ENCODE peak calls at places on chromosomes 3 and 15, in eight cellular contexts. A, S, D, Y, I, H, T and G are unnamed samples.

GRCh38 chr15:97652700-97653167 is 307.8 kb upstream of the ARRDC4 start:
- DNase-seq in A (no peak), S (peak), D (no peak), Y (no peak), I (no peak), H (no peak), T (no peak), G (no peak)

GRCh38 chr3:119600732-119601131 is 3.0 kb downstream of the PLA1A start:
- DNase-seq in A (peak), S (peak), D (no peak), Y (no peak), I (no peak), H (no peak), T (peak), G (no peak)

GRCh38 chr3:42066516-42067181 is 24.5 kb upstream of the TRAK1 start:
- DNase-seq in A (no peak), S (peak), D (no peak), Y (no peak), I (no peak), H (no peak), T (no peak), G (no peak)

GRCh38 chr3:66656608-66657007 is 155.8 kb upstream of the LRIG1 start:
- DNase-seq in A (no peak), S (no peak), D (no peak), Y (no peak), I (no peak), H (no peak), T (no peak), G (no peak)

GRCh38 chr3:36417237-36417636 is 36.9 kb downstream of the STAC start:
- DNase-seq in A (no peak), S (no peak), D (no peak), Y (no peak), I (no peak), H (no peak), T (no peak), G (no peak)

GRCh38 chr3:123421353-123422174 is 27.3 kb downstream of the ADCY5 start:
- DNase-seq in A (no peak), S (no peak), D (no peak), Y (no peak), I (no peak), H (no peak), T (no peak), G (no peak)

GRCh38 chr3:57856675-57857074 is 100.6 kb downstream of the SLMAP start:
- DNase-seq in A (no peak), S (no peak), D (no peak), Y (no peak), I (no peak), H (no peak), T (no peak), G (no peak)

GRCh38 chr3:129942296-129942695 is 32.2 kb upstream of the TRH start:
- DNase-seq in A (peak), S (peak), D (no peak), Y (peak), I (peak), H (peak), T (peak), G (peak)

GRCh38 chr3:45309876-45310275 is 78.5 kb upstream of the LARS2 start:
- DNase-seq in A (no peak), S (no peak), D (no peak), Y (no peak), I (no peak), H (no peak), T (no peak), G (no peak)

GRCh38 chr3:46506526-46506925 is 8.8 kb downstream of the RTP3 start:
- DNase-seq in A (no peak), S (no peak), D (no peak), Y (no peak), I (no peak), H (no peak), T (no peak), G (no peak)

GRCh38 chr3:170848294-170848917 is 21.6 kb downstream of the RPL22L1 start:
- DNase-seq in A (no peak), S (no peak), D (no peak), Y (peak), I (no peak), H (no peak), T (no peak), G (no peak)

GRCh38 chr3:35664460-35664919 is 25.2 kb downstream of the ARPP21 start:
- DNase-seq in A (no peak), S (peak), D (no peak), Y (peak), I (peak), H (no peak), T (no peak), G (no peak)

GRCh38 chr3:127760361-127760760 is 62.0 kb downstream of the MGLL start:
- DNase-seq in A (no peak), S (no peak), D (no peak), Y (no peak), I (no peak), H (no peak), T (no peak), G (no peak)

GRCh38 chr3:172305552-172305951 is 142.7 kb downstream of the GHSR start:
- DNase-seq in A (no peak), S (no peak), D (no peak), Y (peak), I (no peak), H (no peak), T (no peak), G (no peak)

GRCh38 chr3:177589041-177589650 is 391.9 kb upstream of the TBL1XR1 start:
- DNase-seq in A (no peak), S (no peak), D (no peak), Y (no peak), I (no peak), H (no peak), T (no peak), G (no peak)

GRCh38 chr15:90871716-90872480 is 3.5 kb downstream of the FURIN start:
- DNase-seq in A (no peak), S (peak), D (no peak), Y (no peak), I (no peak), H (no peak), T (no peak), G (peak)

GRCh38 chr3:180306691-180307090 is 270.0 kb upstream of the PEX5L start:
- DNase-seq in A (no peak), S (no peak), D (no peak), Y (peak), I (no peak), H (no peak), T (no peak), G (no peak)

GRCh38 chr15:70029297-70029701 is 68.4 kb downstream of the TLE3 start:
- DNase-seq in A (no peak), S (no peak), D (no peak), Y (no peak), I (no peak), H (no peak), T (no peak), G (no peak)

GRCh38 chr3:48919215-48920138 is 835 bp downstream of the ARIH2 start:
- DNase-seq in A (peak), S (peak), D (peak), Y (peak), I (no peak), H (peak), T (peak), G (peak)

GRCh38 chr15:80310776-80311175 is 58.8 kb upstream of the CTXND1 start:
- DNase-seq in A (no peak), S (no peak), D (no peak), Y (peak), I (no peak), H (no peak), T (no peak), G (no peak)

GRCh38 chr3:25582242-25582641 is 82.5 kb downstream of the TOP2B start:
- DNase-seq in A (peak), S (peak), D (no peak), Y (peak), I (no peak), H (no peak), T (no peak), G (no peak)

GRCh38 chr15:70348581-70349344 is 251.0 kb upstream of the TLE3 start:
- DNase-seq in A (no peak), S (no peak), D (no peak), Y (no peak), I (peak), H (peak), T (no peak), G (no peak)

GRCh38 chr3:149479621-149480325 is 5.3 kb downstream of the TM4SF4 start:
- DNase-seq in A (no peak), S (no peak), D (no peak), Y (peak), I (no peak), H (no peak), T (no peak), G (no peak)

GRCh38 chr3:161096771-161097367 is 8.3 kb downstream of the B3GALNT1 start:
- DNase-seq in A (no peak), S (peak), D (no peak), Y (peak), I (no peak), H (no peak), T (peak), G (no peak)

GRCh38 chr15:100928632-100929280 is 9.6 kb downstream of the LRRK1 start:
- DNase-seq in A (no peak), S (no peak), D (no peak), Y (no peak), I (no peak), H (peak), T (no peak), G (no peak)

GRCh38 chr3:36380171-36381031 is at the start of gene STAC:
- DNase-seq in A (no peak), S (peak), D (no peak), Y (peak), I (peak), H (no peak), T (no peak), G (no peak)

GRCh38 chr3:32296251-32297204 is 58.0 kb downstream of the CMTM8 start:
- DNase-seq in A (peak), S (peak), D (peak), Y (peak), I (peak), H (peak), T (peak), G (peak)

GRCh38 chr15:49978171-49978570 is 140.9 kb downstream of the ATP8B4 start:
- DNase-seq in A (no peak), S (no peak), D (no peak), Y (no peak), I (no peak), H (no peak), T (no peak), G (no peak)

GRCh38 chr15:85088300-85088699 is 106.6 kb downstream of the PDE8A start:
- DNase-seq in A (no peak), S (no peak), D (no peak), Y (no peak), I (peak), H (no peak), T (no peak), G (no peak)

GRCh38 chr3:2452249-2452648 is 353.6 kb downstream of the CNTN4 start:
- DNase-seq in A (no peak), S (no peak), D (no peak), Y (no peak), I (no peak), H (no peak), T (no peak), G (no peak)

GRCh38 chr3:181329024-181329423 is 339.5 kb upstream of the DNAJC19 start:
- DNase-seq in A (no peak), S (no peak), D (no peak), Y (no peak), I (no peak), H (no peak), T (no peak), G (no peak)

GRCh38 chr15:32790352-32790999 is 72.7 kb downstream of the GREM1 start:
- DNase-seq in A (no peak), S (no peak), D (no peak), Y (peak), I (no peak), H (no peak), T (no peak), G (no peak)

GRCh38 chr3:194838236-194838635 is 152.6 kb downstream of the FAM43A start:
- DNase-seq in A (no peak), S (no peak), D (no peak), Y (no peak), I (no peak), H (no peak), T (no peak), G (no peak)

GRCh38 chr3:11445883-11446282 is 173.7 kb downstream of the ATG7 start:
- DNase-seq in A (no peak), S (no peak), D (no peak), Y (no peak), I (no peak), H (no peak), T (no peak), G (no peak)

GRCh38 chr15:88440021-88440420 is 27.2 kb downstream of the MRPL46 start:
- DNase-seq in A (peak), S (no peak), D (no peak), Y (peak), I (no peak), H (no peak), T (no peak), G (no peak)

GRCh38 chr15:31278544-31279220 is 48.0 kb upstream of the KLF13 start:
- DNase-seq in A (no peak), S (peak), D (no peak), Y (no peak), I (peak), H (peak), T (no peak), G (peak)